ENCODE peak calls at places on chromosomes 6 and 20, in six cellular contexts. A is aorta, C is thoracic aorta, L is endodermal cell, G is ascending aorta, O is cardiac muscle cell. F is an unnamed sample.

GRCh38 chr20:57399587-57400261 is 8.5 kb downstream of the RBM38 start:
- DNase-seq in A (peak), C (no peak), L (no peak), G (no peak), O (no peak), F (no peak)

GRCh38 chr6:158854214-158855101 is 35.3 kb upstream of the EZR start:
- DNase-seq in A (no peak), C (no peak), L (peak), G (no peak), O (peak), F (no peak)

GRCh38 chr20:57219071-57219677 is 47.3 kb downstream of the BMP7 start:
- DNase-seq in A (no peak), C (no peak), L (no peak), G (no peak), O (no peak), F (no peak)

GRCh38 chr6:170184324-170184723 is 106.6 kb downstream of the DLL1 start:
- DNase-seq in A (no peak), C (no peak), L (no peak), G (no peak), O (no peak), F (no peak)

GRCh38 chr6:149049230-149049629 is 268.3 kb upstream of the TAB2 start:
- DNase-seq in A (no peak), C (no peak), L (no peak), G (no peak), O (peak), F (no peak)

GRCh38 chr6:35248965-35249364 is 10.6 kb upstream of the ZNF76 start:
- DNase-seq in A (no peak), C (no peak), L (no peak), G (no peak), O (no peak), F (no peak)

GRCh38 chr6:166745801-166746668 is 119.0 kb upstream of the RPS6KA2 start:
- DNase-seq in A (no peak), C (no peak), L (no peak), G (no peak), O (no peak), F (no peak)

GRCh38 chr20:63955281-63955845 is 853 bp downstream of the UCKL1 start:
- DNase-seq in A (no peak), C (no peak), L (peak), G (no peak), O (peak), F (peak)

GRCh38 chr6:29887330-29887818 is 55.0 kb upstream of the HLA-A start:
- DNase-seq in A (peak), C (no peak), L (peak), G (no peak), O (peak), F (peak)
- H3K27ac ChIP-seq in A (no peak), C (peak), L (no peak), G (peak), O (no peak), F (peak)

GRCh38 chr20:310645-311044 is 13.3 kb downstream of the ZCCHC3 start:
- DNase-seq in A (no peak), C (no peak), L (no peak), G (no peak), O (no peak), F (no peak)
- H3K4me3 ChIP-seq in A (no peak), C (peak), L (peak), G (peak), O (peak), F (no peak)

GRCh38 chr6:132714160-132714559 is 305 bp upstream of the VNN1 start:
- DNase-seq in A (no peak), C (no peak), L (no peak), G (no peak), O (no peak), F (no peak)
- H3K27ac ChIP-seq in A (no peak), C (no peak), L (no peak), G (no peak), O (no peak), F (no peak)

DNA sequence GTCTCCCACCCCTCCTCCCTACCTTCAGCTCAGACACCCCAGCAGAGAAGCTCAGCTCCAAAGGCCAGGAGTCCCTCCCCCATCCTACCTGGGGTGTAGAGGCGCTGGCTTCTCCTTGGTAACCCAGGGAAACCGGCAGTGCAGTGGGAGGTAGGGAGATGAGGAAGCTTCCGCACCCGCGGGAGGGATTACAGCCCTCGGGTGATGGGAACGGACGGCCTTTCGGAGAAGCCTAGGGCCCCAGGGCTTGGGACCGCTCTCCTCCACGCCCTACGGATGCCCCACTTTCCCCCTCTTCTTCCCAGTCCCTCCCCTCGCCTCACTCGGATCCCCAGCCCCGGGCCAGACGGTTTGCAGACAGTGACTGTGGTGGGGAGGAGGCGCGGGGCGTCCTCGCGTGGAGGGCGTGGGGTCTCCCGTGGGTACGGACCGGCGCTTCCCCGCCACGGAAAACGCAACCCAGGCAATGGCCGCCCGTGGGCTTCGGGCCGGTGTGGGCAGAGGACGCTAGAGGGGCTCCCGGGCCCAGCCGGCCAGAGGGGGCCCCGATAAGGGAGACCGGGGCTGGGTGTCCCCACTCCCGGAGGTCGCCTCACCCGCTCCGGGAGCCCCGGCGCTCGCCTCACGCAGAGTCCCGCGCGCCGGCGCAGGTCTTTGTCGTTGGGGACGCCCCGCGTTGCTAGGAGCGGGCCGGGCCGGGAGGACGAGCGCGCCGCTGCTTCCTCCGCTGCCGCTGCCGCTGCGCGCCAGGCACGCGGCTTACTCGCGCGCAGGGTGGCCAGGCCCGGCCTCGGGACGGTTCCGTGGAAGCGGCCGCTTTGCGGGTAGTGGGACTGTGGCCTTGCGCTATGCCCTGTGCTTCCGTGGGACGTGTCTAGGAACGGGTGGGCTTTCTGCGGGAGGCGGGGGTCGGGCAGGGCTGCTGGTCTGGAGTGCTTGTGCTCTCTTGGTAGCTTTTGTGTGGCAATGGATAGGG is 15.8 kb downstream of the AARS2 start:
- DNase-seq in A (peak), C (no peak), L (peak), G (no peak), O (peak), F (peak)
- H3K4me3 ChIP-seq in A (no peak), C (peak), L (peak), G (peak), O (peak), F (peak)

GRCh38 chr20:45919536-45919933 is 7.6 kb upstream of the PLTP start:
- DNase-seq in A (no peak), C (no peak), L (no peak), G (no peak), O (peak), F (no peak)
- H3K27ac ChIP-seq in A (no peak), C (no peak), L (no peak), G (peak), O (no peak), F (peak)

GRCh38 chr6:137912813-137913212 is 45.8 kb downstream of the TNFAIP3 start:
- DNase-seq in A (no peak), C (no peak), L (no peak), G (no peak), O (no peak), F (no peak)

GRCh38 chr6:137910843-137911456 is 43.9 kb downstream of the TNFAIP3 start:
- DNase-seq in A (no peak), C (no peak), L (no peak), G (no peak), O (no peak), F (no peak)

GRCh38 chr6:137911675-137912158 is 44.7 kb downstream of the TNFAIP3 start:
- DNase-seq in A (no peak), C (no peak), L (no peak), G (no peak), O (no peak), F (no peak)

GRCh38 chr6:137909533-137909932 is 42.5 kb downstream of the TNFAIP3 start:
- DNase-seq in A (no peak), C (no peak), L (no peak), G (no peak), O (no peak), F (no peak)

GRCh38 chr6:137910424-137910834 is 43.4 kb downstream of the TNFAIP3 start:
- DNase-seq in A (no peak), C (no peak), L (no peak), G (no peak), O (peak), F (no peak)
- H3K4me3 ChIP-seq in A (no peak), C (no peak), L (no peak), G (no peak), O (no peak), F (no peak)

GRCh38 chr6:1382331-1382882 is 7.0 kb upstream of the FOXF2 start:
- DNase-seq in A (no peak), C (no peak), L (peak), G (no peak), O (no peak), F (no peak)
- H3K27ac ChIP-seq in A (no peak), C (no peak), L (no peak), G (no peak), O (no peak), F (peak)

GRCh38 chr20:50635676-50636600 is 55.4 kb downstream of the RIPOR3 start:
- DNase-seq in A (peak), C (no peak), L (peak), G (no peak), O (peak), F (peak)
- H3K4me3 ChIP-seq in A (no peak), C (no peak), L (no peak), G (no peak), O (no peak), F (no peak)

F was measured in small intestine.